ENCODE peak calls at places on chromosomes 12 and 14, in seven cellular contexts. One of them, this sample, is unnamed.

GRCh38 chr14:89339158-89339557 is 77.9 kb downstream of the FOXN3 start:
- DNase-seq in left ventricle myocardium inferior: no peak
- DNase-seq in Calu3: no peak
- DNase-seq in brain microvascular endothelial cell: no peak
- DNase-seq in heart left ventricle: no peak
- DNase-seq in WTC11: no peak
- DNase-seq in RWPE1: no peak
- DNase-seq in this sample: no peak

GRCh38 chr14:76977793-76978730 is 50.4 kb downstream of the IRF2BPL start:
- DNase-seq in left ventricle myocardium inferior: peak
- DNase-seq in WTC11: no peak
- DNase-seq in heart left ventricle: peak
- DNase-seq in Calu3: no peak
- DNase-seq in RWPE1: no peak
- DNase-seq in brain microvascular endothelial cell: peak
- DNase-seq in this sample: peak

GRCh38 chr14:94157195-94157594 is 16.9 kb upstream of the PPP4R4 start:
- DNase-seq in heart left ventricle: no peak
- DNase-seq in Calu3: no peak
- DNase-seq in RWPE1: no peak
- DNase-seq in left ventricle myocardium inferior: no peak
- DNase-seq in brain microvascular endothelial cell: no peak
- DNase-seq in WTC11: no peak
- DNase-seq in this sample: no peak

GRCh38 chr12:49294086-49294803 is 702 bp upstream of the PRPH start:
- DNase-seq in heart left ventricle: no peak
- DNase-seq in WTC11: no peak
- DNase-seq in Calu3: no peak
- DNase-seq in left ventricle myocardium inferior: no peak
- DNase-seq in brain microvascular endothelial cell: no peak
- DNase-seq in RWPE1: no peak
- DNase-seq in this sample: no peak

GRCh38 chr14:83071888-83072501 is 1538.3 kb upstream of the SEL1L start:
- DNase-seq in left ventricle myocardium inferior: no peak
- DNase-seq in heart left ventricle: no peak
- DNase-seq in WTC11: no peak
- DNase-seq in RWPE1: no peak
- DNase-seq in brain microvascular endothelial cell: no peak
- DNase-seq in Calu3: peak
- DNase-seq in this sample: no peak

GRCh38 chr14:100586520-100587247 is 533 bp downstream of the BEGAIN start:
- DNase-seq in left ventricle myocardium inferior: peak
- DNase-seq in RWPE1: peak
- DNase-seq in brain microvascular endothelial cell: no peak
- DNase-seq in WTC11: peak
- DNase-seq in Calu3: peak
- DNase-seq in heart left ventricle: peak
- DNase-seq in this sample: no peak

GRCh38 chr12:124041907-124042306 is 68.9 kb downstream of the ZNF664 start:
- DNase-seq in left ventricle myocardium inferior: no peak
- DNase-seq in WTC11: no peak
- DNase-seq in brain microvascular endothelial cell: no peak
- DNase-seq in Calu3: no peak
- DNase-seq in RWPE1: no peak
- DNase-seq in heart left ventricle: no peak
- DNase-seq in this sample: no peak

GRCh38 chr12:50677858-50678257 is 86.0 kb upstream of the ATF1 start:
- DNase-seq in Calu3: no peak
- DNase-seq in brain microvascular endothelial cell: no peak
- DNase-seq in WTC11: no peak
- DNase-seq in heart left ventricle: no peak
- DNase-seq in left ventricle myocardium inferior: no peak
- DNase-seq in RWPE1: no peak
- DNase-seq in this sample: no peak

GRCh38 chr14:58428011-58428807 is 690 bp downstream of the KIAA0586 start:
- DNase-seq in brain microvascular endothelial cell: peak
- DNase-seq in RWPE1: peak
- DNase-seq in heart left ventricle: no peak
- DNase-seq in WTC11: no peak
- DNase-seq in left ventricle myocardium inferior: no peak
- DNase-seq in Calu3: peak
- DNase-seq in this sample: no peak

GRCh38 chr14:92646952-92647461 is 101.4 kb downstream of the LGMN start:
- DNase-seq in heart left ventricle: no peak
- DNase-seq in brain microvascular endothelial cell: peak
- DNase-seq in Calu3: no peak
- DNase-seq in left ventricle myocardium inferior: no peak
- DNase-seq in RWPE1: no peak
- DNase-seq in WTC11: no peak
- DNase-seq in this sample: no peak

GRCh38 chr14:91255820-91256219 is 11.3 kb upstream of the GPR68 start:
- DNase-seq in brain microvascular endothelial cell: no peak
- DNase-seq in Calu3: no peak
- DNase-seq in WTC11: no peak
- DNase-seq in left ventricle myocardium inferior: no peak
- DNase-seq in heart left ventricle: no peak
- DNase-seq in RWPE1: no peak
- DNase-seq in this sample: no peak

GRCh38 chr12:92469837-92470236 is 233.0 kb upstream of the PLEKHG7 start:
- DNase-seq in heart left ventricle: peak
- DNase-seq in Calu3: no peak
- DNase-seq in WTC11: no peak
- DNase-seq in left ventricle myocardium inferior: peak
- DNase-seq in RWPE1: no peak
- DNase-seq in brain microvascular endothelial cell: peak
- DNase-seq in this sample: no peak

GRCh38 chr12:52232233-52232915 is 669 bp upstream of the KRT7 start:
- DNase-seq in Calu3: peak
- DNase-seq in left ventricle myocardium inferior: no peak
- DNase-seq in heart left ventricle: no peak
- DNase-seq in brain microvascular endothelial cell: no peak
- DNase-seq in WTC11: no peak
- DNase-seq in RWPE1: peak
- DNase-seq in this sample: peak

GRCh38 chr14:28785096-28785952 is 18.7 kb downstream of the FOXG1 start:
- DNase-seq in heart left ventricle: no peak
- DNase-seq in left ventricle myocardium inferior: no peak
- DNase-seq in WTC11: peak
- DNase-seq in brain microvascular endothelial cell: no peak
- DNase-seq in Calu3: no peak
- DNase-seq in RWPE1: no peak
- DNase-seq in this sample: no peak

GRCh38 chr12:93778306-93778705 is 101.1 kb downstream of the CRADD start:
- DNase-seq in WTC11: no peak
- DNase-seq in Calu3: no peak
- DNase-seq in RWPE1: no peak
- DNase-seq in left ventricle myocardium inferior: peak
- DNase-seq in heart left ventricle: peak
- DNase-seq in brain microvascular endothelial cell: peak
- DNase-seq in this sample: no peak

GRCh38 chr12:51522696-51523095 is 68.3 kb upstream of the SCN8A start:
- DNase-seq in heart left ventricle: no peak
- DNase-seq in Calu3: no peak
- DNase-seq in RWPE1: no peak
- DNase-seq in left ventricle myocardium inferior: no peak
- DNase-seq in WTC11: no peak
- DNase-seq in brain microvascular endothelial cell: no peak
- DNase-seq in this sample: no peak

GRCh38 chr14:93045211-93045674 is 70.5 kb downstream of the ITPK1 start:
- DNase-seq in Calu3: peak
- DNase-seq in brain microvascular endothelial cell: no peak
- DNase-seq in RWPE1: no peak
- DNase-seq in heart left ventricle: peak
- DNase-seq in WTC11: peak
- DNase-seq in left ventricle myocardium inferior: no peak
- DNase-seq in this sample: no peak

GRCh38 chr12:1790470-1790869 is 29.9 kb upstream of the LRTM2 start:
- DNase-seq in Calu3: no peak
- DNase-seq in heart left ventricle: no peak
- DNase-seq in left ventricle myocardium inferior: no peak
- DNase-seq in WTC11: no peak
- DNase-seq in RWPE1: no peak
- DNase-seq in brain microvascular endothelial cell: no peak
- DNase-seq in this sample: no peak

GRCh38 chr14:61229475-61229888 is 51.7 kb downstream of the TMEM30B start:
- DNase-seq in Calu3: no peak
- DNase-seq in RWPE1: no peak
- DNase-seq in left ventricle myocardium inferior: no peak
- DNase-seq in WTC11: no peak
- DNase-seq in brain microvascular endothelial cell: no peak
- DNase-seq in heart left ventricle: no peak
- DNase-seq in this sample: no peak

DNA sequence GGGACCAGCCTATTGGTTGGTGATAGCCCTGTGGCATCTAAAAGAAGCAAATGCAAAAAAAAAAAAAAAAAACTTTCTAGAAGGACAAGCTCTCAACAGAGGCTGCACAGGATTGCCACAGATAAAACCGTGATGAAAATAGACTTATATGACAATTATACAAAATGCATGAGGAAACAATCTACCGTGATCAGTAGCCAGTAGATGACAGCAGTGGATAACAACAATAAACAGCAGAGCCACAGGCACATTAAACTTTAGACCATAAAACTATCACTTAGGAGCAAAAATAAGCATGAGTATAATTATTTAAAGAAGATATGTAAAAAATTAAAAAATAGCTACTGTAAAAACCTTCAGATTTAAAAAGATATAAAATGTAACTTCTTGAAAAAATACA is 183.5 kb upstream of the ABCD2 start:
- DNase-seq in Calu3: no peak
- DNase-seq in heart left ventricle: no peak
- DNase-seq in left ventricle myocardium inferior: no peak
- DNase-seq in RWPE1: no peak
- DNase-seq in WTC11: no peak
- DNase-seq in brain microvascular endothelial cell: no peak
- DNase-seq in this sample: no peak
- TF ChIP-seq CTCF in Calu3: no peak
- TF ChIP-seq CTCF in heart left ventricle: no peak
- TF ChIP-seq CTCF in left ventricle myocardium inferior: no peak
- TF ChIP-seq CTCF in RWPE1: no peak
- TF ChIP-seq CTCF in WTC11: no peak
- TF ChIP-seq CTCF in brain microvascular endothelial cell: no peak
- TF ChIP-seq CTCF in this sample: no peak

DNA sequence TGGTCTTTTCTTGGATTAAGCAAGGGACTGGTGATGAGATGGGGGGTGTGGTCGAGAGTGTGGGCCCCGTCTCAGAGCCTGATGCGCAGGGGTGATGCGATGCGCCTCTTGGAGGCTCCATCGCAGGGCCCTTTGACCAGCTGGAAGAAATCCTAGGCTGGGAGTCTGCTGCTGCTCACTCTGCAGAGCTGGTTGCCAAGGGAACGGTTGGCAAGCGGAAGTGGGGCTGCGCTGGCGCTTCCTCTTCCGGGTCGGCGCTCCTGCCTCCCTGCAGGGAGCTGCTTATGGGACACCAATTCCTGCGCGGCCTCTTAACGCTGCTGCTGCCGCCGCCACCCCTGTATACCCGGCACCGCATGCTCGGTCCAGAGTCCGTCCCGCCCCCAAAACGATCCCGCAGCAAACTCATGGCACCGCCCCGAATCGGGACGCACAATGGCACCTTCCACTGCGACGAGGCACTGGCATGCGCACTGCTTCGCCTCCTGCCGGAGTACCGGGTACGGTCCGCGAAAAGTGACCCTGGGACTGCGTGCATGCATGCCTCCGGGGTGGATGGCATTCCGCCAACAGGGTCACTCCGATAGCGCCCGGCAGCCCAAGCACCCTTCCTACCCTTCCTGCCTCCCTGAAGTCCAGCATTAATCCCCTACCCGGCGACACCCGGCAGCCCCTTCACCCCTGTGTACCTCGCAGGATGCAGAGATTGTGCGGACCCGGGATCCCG is at the start of gene MYG1:
- DNase-seq in RWPE1: peak
- DNase-seq in left ventricle myocardium inferior: peak
- DNase-seq in heart left ventricle: peak
- DNase-seq in brain microvascular endothelial cell: peak
- DNase-seq in Calu3: peak
- DNase-seq in WTC11: peak
- DNase-seq in this sample: peak
- TF ChIP-seq CTCF in RWPE1: no peak
- TF ChIP-seq CTCF in left ventricle myocardium inferior: peak
- TF ChIP-seq CTCF in heart left ventricle: no peak
- TF ChIP-seq CTCF in brain microvascular endothelial cell: peak
- TF ChIP-seq CTCF in Calu3: no peak
- TF ChIP-seq CTCF in WTC11: no peak
- TF ChIP-seq CTCF in this sample: no peak

GRCh38 chr12:103771466-103771865 is 69.6 kb downstream of the NT5DC3 start:
- DNase-seq in Calu3: peak
- DNase-seq in heart left ventricle: no peak
- DNase-seq in left ventricle myocardium inferior: no peak
- DNase-seq in brain microvascular endothelial cell: peak
- DNase-seq in RWPE1: peak
- DNase-seq in WTC11: peak
- DNase-seq in this sample: no peak
- TF ChIP-seq CTCF in Calu3: peak
- TF ChIP-seq CTCF in heart left ventricle: peak
- TF ChIP-seq CTCF in left ventricle myocardium inferior: peak
- TF ChIP-seq CTCF in brain microvascular endothelial cell: peak
- TF ChIP-seq CTCF in RWPE1: peak
- TF ChIP-seq CTCF in WTC11: no peak
- TF ChIP-seq CTCF in this sample: no peak

GRCh38 chr12:59646636-59647035 is 50.8 kb downstream of the SLC16A7 start:
- DNase-seq in brain microvascular endothelial cell: no peak
- DNase-seq in heart left ventricle: no peak
- DNase-seq in Calu3: no peak
- DNase-seq in RWPE1: no peak
- DNase-seq in left ventricle myocardium inferior: no peak
- DNase-seq in WTC11: no peak
- DNase-seq in this sample: no peak

GRCh38 chr12:59649203-59649602 is 53.4 kb downstream of the SLC16A7 start:
- DNase-seq in left ventricle myocardium inferior: no peak
- DNase-seq in WTC11: no peak
- DNase-seq in heart left ventricle: no peak
- DNase-seq in brain microvascular endothelial cell: no peak
- DNase-seq in Calu3: peak
- DNase-seq in RWPE1: no peak
- DNase-seq in this sample: no peak

GRCh38 chr12:59650594-59651229 is 54.9 kb downstream of the SLC16A7 start:
- DNase-seq in RWPE1: no peak
- DNase-seq in Calu3: peak
- DNase-seq in heart left ventricle: no peak
- DNase-seq in brain microvascular endothelial cell: no peak
- DNase-seq in WTC11: no peak
- DNase-seq in left ventricle myocardium inferior: no peak
- DNase-seq in this sample: no peak

GRCh38 chr12:59643576-59643975 is 47.7 kb downstream of the SLC16A7 start:
- DNase-seq in heart left ventricle: no peak
- DNase-seq in left ventricle myocardium inferior: no peak
- DNase-seq in WTC11: no peak
- DNase-seq in brain microvascular endothelial cell: no peak
- DNase-seq in RWPE1: no peak
- DNase-seq in Calu3: no peak
- DNase-seq in this sample: no peak

DNA sequence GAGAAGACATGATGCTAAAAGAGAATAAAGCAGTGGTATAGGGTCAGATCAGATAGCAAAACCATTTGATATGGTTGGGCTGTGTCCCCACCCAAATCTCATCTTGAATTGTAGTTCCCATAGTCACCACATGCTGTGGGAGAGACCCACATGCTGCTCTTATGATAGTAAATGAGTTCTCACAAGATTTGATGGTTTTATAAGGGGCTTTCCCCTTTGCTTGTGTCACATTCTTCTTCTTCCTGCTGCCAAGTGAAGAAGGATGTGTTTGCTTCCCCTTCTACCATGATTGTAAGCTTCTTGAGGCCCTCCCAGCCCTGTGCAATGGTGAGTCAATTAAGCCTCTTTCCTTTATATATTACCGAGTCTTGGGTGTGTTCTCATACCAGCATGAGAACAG is 49.4 kb downstream of the SLC16A7 start:
- DNase-seq in RWPE1: no peak
- DNase-seq in Calu3: no peak
- DNase-seq in WTC11: no peak
- DNase-seq in left ventricle myocardium inferior: no peak
- DNase-seq in heart left ventricle: no peak
- DNase-seq in brain microvascular endothelial cell: no peak
- DNase-seq in this sample: no peak
- TF ChIP-seq CTCF in RWPE1: no peak
- TF ChIP-seq CTCF in Calu3: no peak
- TF ChIP-seq CTCF in WTC11: no peak
- TF ChIP-seq CTCF in left ventricle myocardium inferior: no peak
- TF ChIP-seq CTCF in heart left ventricle: no peak
- TF ChIP-seq CTCF in brain microvascular endothelial cell: no peak
- TF ChIP-seq CTCF in this sample: no peak

This sample was measured in omental fat pad.